ENCODE peak calls at places on chromosomes 1 and 21, in six cellular contexts. U, L, S, K, T and G are unnamed samples.

GRCh38 chr21:46599251-46599572 is 5.7 kb downstream of the S100B start:
- DNase-seq in U (peak; percentile 22), L (peak; percentile 94), S (peak; percentile 67), K (no peak), T (no peak), G (no peak)

GRCh38 chr1:221672160-221672762 is 69.6 kb downstream of the DUSP10 start:
- DNase-seq in U (no peak), L (no peak), S (peak; percentile 18), K (no peak), T (no peak), G (no peak)

GRCh38 chr1:223504741-223505140 is 111.5 kb downstream of the CCDC185 start:
- DNase-seq in U (no peak), L (no peak), S (peak; percentile 13), K (no peak), T (no peak), G (no peak)

GRCh38 chr1:115507256-115507589 is 134.5 kb upstream of the VANGL1 start:
- DNase-seq in U (peak; percentile 69), L (peak; percentile 27), S (peak; percentile 23), K (peak; percentile 29), T (no peak), G (no peak)

GRCh38 chr1:7953850-7954609 is 7.5 kb upstream of the PARK7 start:
- DNase-seq in U (peak; percentile 80), L (peak; percentile 82), S (peak; percentile 98), K (peak; percentile 86), T (peak; percentile 85), G (peak; percentile 89)

GRCh38 chr21:45029298-45029967 is 44.9 kb upstream of the ADARB1 start:
- DNase-seq in U (peak; percentile 63), L (peak; percentile 18), S (peak; percentile 41), K (no peak), T (no peak), G (no peak)

GRCh38 chr1:24119489-24119858 is 7.5 kb upstream of the MYOM3 start:
- DNase-seq in U (no peak), L (no peak), S (no peak), K (no peak), T (no peak), G (no peak)

GRCh38 chr1:34500451-34500850 is 254.4 kb upstream of the GJB5 start:
- DNase-seq in U (peak; percentile 74), L (no peak), S (peak; percentile 12), K (no peak), T (no peak), G (no peak)

GRCh38 chr1:37485902-37486679 is 11.7 kb downstream of the ZC3H12A start:
- DNase-seq in U (no peak), L (no peak), S (no peak), K (no peak), T (no peak), G (no peak)

GRCh38 chr1:162538815-162539431 is 22.6 kb upstream of the UAP1 start:
- DNase-seq in U (no peak), L (peak; percentile 9), S (peak; percentile 30), K (peak; percentile 75), T (no peak), G (peak; percentile 97)

GRCh38 chr1:219422811-219423598 is 189.9 kb downstream of the ZC3H11B start:
- DNase-seq in U (no peak), L (no peak), S (no peak), K (no peak), T (peak; percentile 23), G (no peak)

GRCh38 chr1:232059726-232060360 is 433.3 kb downstream of the DISC1 start:
- DNase-seq in U (no peak), L (no peak), S (no peak), K (no peak), T (no peak), G (no peak)

GRCh38 chr1:183769956-183770815 is 34.7 kb upstream of the RGL1 start:
- DNase-seq in U (no peak), L (no peak), S (no peak), K (no peak), T (no peak), G (no peak)

GRCh38 chr1:52955129-52955970 is 28.3 kb downstream of the SCP2 start:
- DNase-seq in U (no peak), L (peak; percentile 18), S (peak; percentile 55), K (no peak), T (no peak), G (no peak)

GRCh38 chr1:91402023-91402422 is 2.6 kb downstream of the HFM1 start:
- DNase-seq in U (peak; percentile 13), L (peak; percentile 3), S (peak; percentile 32), K (no peak), T (no peak), G (peak; percentile 10)

GRCh38 chr1:229434005-229434640 is at the start of gene ACTA1:
- DNase-seq in U (peak; percentile 77), L (no peak), S (no peak), K (no peak), T (no peak), G (no peak)

GRCh38 chr1:100036718-100037664 is 67.2 kb downstream of the SLC35A3 start:
- DNase-seq in U (peak; percentile 14), L (peak; percentile 48), S (peak; percentile 69), K (no peak), T (no peak), G (no peak)

GRCh38 chr1:48329489-48329888 is 107.0 kb downstream of the SLC5A9 start:
- DNase-seq in U (no peak), L (no peak), S (no peak), K (no peak), T (no peak), G (no peak)

GRCh38 chr1:202105571-202106339 is 17.0 kb upstream of the GPR37L1 start:
- DNase-seq in U (peak; percentile 86), L (no peak), S (peak; percentile 92), K (peak; percentile 88), T (no peak), G (no peak)

GRCh38 chr1:55243655-55244054 is 28.5 kb upstream of the USP24 start:
- DNase-seq in U (no peak), L (no peak), S (no peak), K (no peak), T (no peak), G (no peak)

GRCh38 chr1:42978317-42979036 is 19.8 kb upstream of the SLC2A1 start:
- DNase-seq in U (peak; percentile 52), L (no peak), S (no peak), K (no peak), T (no peak), G (no peak)

GRCh38 chr1:43997295-43997694 is 5.9 kb downstream of the CCDC24 start:
- DNase-seq in U (no peak), L (no peak), S (no peak), K (no peak), T (no peak), G (no peak)

GRCh38 chr1:220689696-220690095 is 467 bp upstream of the C1orf115 start:
- DNase-seq in U (no peak), L (no peak), S (no peak), K (no peak), T (no peak), G (no peak)

GRCh38 chr1:228372183-228373003 is 34.2 kb downstream of the TRIM11 start:
- DNase-seq in U (no peak), L (no peak), S (peak; percentile 80), K (no peak), T (no peak), G (no peak)

GRCh38 chr1:88655145-88655544 is 28.9 kb upstream of the PKN2 start:
- DNase-seq in U (no peak), L (no peak), S (no peak), K (no peak), T (no peak), G (no peak)

GRCh38 chr1:12810691-12811408 is 19.7 kb downstream of the PRAMEF1 start:
- DNase-seq in U (no peak), L (no peak), S (peak; percentile 64), K (no peak), T (no peak), G (no peak)

DNA sequence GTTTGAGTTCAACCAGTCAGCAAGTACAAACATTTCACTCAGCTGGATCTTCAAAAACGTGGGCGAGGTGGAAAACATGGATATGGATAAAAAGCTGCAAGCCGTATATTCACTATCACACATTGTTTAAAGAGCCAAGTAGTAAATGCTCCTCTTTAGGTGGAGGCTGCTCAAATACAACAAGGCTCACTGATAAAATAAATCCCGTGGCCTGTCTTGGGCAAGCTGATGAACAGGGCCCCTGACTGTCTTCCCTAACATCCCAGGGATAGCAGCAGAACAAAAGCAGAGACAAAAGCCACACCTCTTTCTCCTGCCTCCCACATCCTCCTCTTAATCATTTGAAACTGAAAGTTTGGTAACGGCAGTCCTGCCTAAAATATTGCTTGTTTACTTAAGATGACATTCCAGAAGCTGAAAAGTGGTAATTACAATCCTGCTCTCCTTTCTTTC is 357.7 kb downstream of the TTLL7 start:
- DNase-seq in U (peak; percentile 43), L (no peak), S (no peak), K (no peak), T (no peak), G (no peak)
- TF ChIP-seq POLR2AphosphoS5 in U (no peak), L (no peak), S (no peak), K (no peak), T (no peak), G (no peak)

DNA sequence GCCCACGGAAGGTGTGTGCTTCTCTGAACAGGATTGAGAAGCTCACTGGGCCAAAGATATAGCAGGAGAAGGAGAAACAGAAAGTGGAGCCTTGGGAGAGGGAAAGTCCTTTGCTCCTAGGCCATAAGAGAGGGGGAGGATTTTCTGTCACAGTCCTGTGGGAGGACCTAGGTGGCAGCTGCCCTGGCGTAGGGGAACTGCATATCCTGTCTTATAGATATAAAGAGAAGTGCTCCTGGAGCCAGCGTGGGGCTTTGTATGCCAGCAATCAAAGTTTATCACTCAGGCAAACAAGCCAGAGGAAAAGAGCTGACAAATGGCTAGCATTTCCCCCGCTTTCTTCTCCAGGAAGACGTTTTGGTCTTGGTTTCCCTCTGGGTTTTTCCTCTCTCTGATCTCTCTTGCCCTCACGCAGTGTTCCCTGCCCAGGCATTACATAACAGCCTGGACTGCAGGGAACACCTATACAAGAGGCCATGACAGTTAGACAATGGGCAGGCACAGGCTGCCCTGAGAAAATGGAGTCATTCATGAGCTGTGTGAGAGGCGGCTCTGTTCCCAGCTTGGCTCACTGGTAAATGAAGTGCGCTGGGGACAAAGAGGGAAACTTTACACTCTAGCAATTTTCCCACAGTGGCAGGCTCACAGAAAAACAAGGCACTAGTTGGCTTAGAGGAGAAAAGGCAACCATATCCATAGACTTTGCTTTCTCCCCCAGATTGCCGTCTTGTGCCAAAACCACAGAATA is 52.5 kb upstream of the ZNF648 start:
- DNase-seq in U (no peak), L (peak; percentile 32), S (no peak), K (no peak), T (no peak), G (no peak)
- TF ChIP-seq REST in U (no peak), L (no peak), S (no peak), K (no peak), T (no peak), G (no peak)

GRCh38 chr1:22252248-22252647 is 109.4 kb upstream of the WNT4 start:
- DNase-seq in U (peak; percentile 75), L (no peak), S (no peak), K (no peak), T (no peak), G (no peak)
- H3K27me3 ChIP-seq in U (no peaks in the 10 kb centered on the region), L (peaks cover 13% of the 10 kb centered on the region), S (peaks cover 57% of the 10 kb centered on the region), K (no peaks in the 10 kb centered on the region), T (peaks cover 8% of the 10 kb centered on the region), G (no peaks in the 10 kb centered on the region)

DNA sequence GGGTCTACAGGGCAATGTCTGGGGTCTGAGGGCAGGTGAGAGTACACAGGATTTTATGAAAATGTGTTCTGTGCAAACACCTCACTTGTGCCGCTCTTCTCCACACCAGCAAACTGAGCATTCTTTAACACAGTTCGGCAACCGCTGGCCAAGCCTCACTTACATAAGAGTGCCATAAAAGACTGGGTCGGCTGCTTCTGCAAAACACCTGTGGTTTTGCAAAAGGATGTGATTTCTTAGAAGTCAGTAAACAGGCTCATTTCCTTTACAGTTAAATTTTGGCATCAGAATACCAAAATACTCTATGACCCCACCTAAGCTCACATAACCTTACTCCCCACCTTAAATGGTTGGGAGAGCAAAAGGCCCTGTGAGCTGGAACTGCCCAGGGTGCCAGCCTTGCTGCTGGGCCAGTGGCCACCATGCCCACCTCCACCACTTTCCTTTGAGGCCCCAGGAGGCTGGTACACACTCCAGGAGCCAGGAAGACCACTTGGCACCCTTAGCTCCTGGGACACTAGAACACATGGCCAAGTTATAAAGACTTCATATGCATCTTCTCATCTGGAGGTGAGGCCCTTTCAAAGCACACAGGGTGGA is 22.0 kb downstream of the CAPZB start:
- DNase-seq in U (no peak), L (no peak), S (no peak), K (no peak), T (peak; percentile 77), G (no peak)
- TF ChIP-seq POLR2AphosphoS5 in U (no peak), L (no peak), S (no peak), K (no peak), T (peak; percentile 27), G (no peak)